ENCODE peak calls at places on chromosome 3, in eight cellular contexts. F is skeletal muscle cell; V is stromal cell of bone marrow; N is tibial artery; U is activated CD4-positive, alpha-beta T cell treated with anti-CD3 and anti-CD28 coated beads, Interleukin-2, amount 10 ng/mL, durations not matched to agents 7 days and 5 days; X is NAMALWA; Q is cardiac septum; A is retina. C is an unnamed sample.

GRCh38 chr3:176075491-176075890 is 1121.8 kb downstream of the TBL1XR1 start:
- DNase-seq in F (no peak), V (no peak), N (no peak), U (no peak), X (no peak), Q (no peak), A (no peak), C (no peak)

GRCh38 chr3:156291269-156292123 is 171.1 kb downstream of the KCNAB1 start:
- DNase-seq in F (no peak), V (no peak), N (no peak), U (peak; percentile 10), X (peak; percentile 11), Q (no peak), A (peak; percentile 89), C (no peak)

GRCh38 chr3:111867889-111868426 is 8.9 kb downstream of the PHLDB2 start:
- DNase-seq in F (no peak), V (no peak), N (no peak), U (no peak), X (no peak), Q (no peak), A (no peak), C (no peak)

GRCh38 chr3:33218072-33218445 is 551 bp downstream of the SUSD5 start:
- DNase-seq in F (no peak), V (no peak), N (no peak), U (no peak), X (no peak), Q (no peak), A (peak; percentile 65), C (no peak)

GRCh38 chr3:179450901-179451334 is 352 bp downstream of the GNB4 start:
- DNase-seq in F (no peak), V (peak; percentile 17), N (no peak), U (peak; percentile 9), X (peak; percentile 64), Q (peak; percentile 81), A (peak; percentile 68), C (no peak)

GRCh38 chr3:66393486-66394260 is 107.1 kb downstream of the LRIG1 start:
- DNase-seq in F (peak; percentile 71), V (peak; percentile 87), N (no peak), U (peak; percentile 53), X (no peak), Q (peak; percentile 72), A (no peak), C (no peak)

GRCh38 chr3:125266976-125267375 is 54.4 kb upstream of the SLC12A8 start:
- DNase-seq in F (no peak), V (no peak), N (no peak), U (no peak), X (no peak), Q (no peak), A (no peak), C (no peak)

GRCh38 chr3:69212411-69213160 is 90.2 kb upstream of the LMOD3 start:
- DNase-seq in F (peak; percentile 60), V (peak; percentile 36), N (no peak), U (no peak), X (no peak), Q (no peak), A (no peak), C (peak; percentile 11)

GRCh38 chr3:133574260-133574881 is 885 bp downstream of the CDV3 start:
- DNase-seq in F (peak; percentile 31), V (peak; percentile 72), N (peak; percentile 85), U (peak; percentile 60), X (peak; percentile 60), Q (peak; percentile 83), A (peak; percentile 77), C (no peak)

GRCh38 chr3:64056616-64057165 is 33.4 kb upstream of the PSMD6 start:
- DNase-seq in F (peak; percentile 79), V (no peak), N (no peak), U (no peak), X (no peak), Q (no peak), A (no peak), C (no peak)

GRCh38 chr3:130093741-130094391 is 12.2 kb downstream of the ALG1L2 start:
- DNase-seq in F (no peak), V (no peak), N (no peak), U (peak; percentile 43), X (peak; percentile 82), Q (no peak), A (peak; percentile 32), C (no peak)

GRCh38 chr3:133479895-133480669 is 80.2 kb downstream of the BFSP2 start:
- DNase-seq in F (no peak), V (no peak), N (no peak), U (no peak), X (peak; percentile 87), Q (no peak), A (no peak), C (no peak)

GRCh38 chr3:97952280-97952679 is 20.0 kb downstream of the RIOX2 start:
- DNase-seq in F (peak; percentile 51), V (peak; percentile 76), N (no peak), U (no peak), X (no peak), Q (no peak), A (no peak), C (peak; percentile 61)

GRCh38 chr3:104879919-104880318 is 486.8 kb upstream of the ALCAM start:
- DNase-seq in F (no peak), V (no peak), N (no peak), U (no peak), X (no peak), Q (no peak), A (no peak), C (no peak)

GRCh38 chr3:158918008-158918407 is 116.2 kb downstream of the MFSD1 start:
- DNase-seq in F (peak; percentile 48), V (peak; percentile 83), N (no peak), U (peak; percentile 14), X (peak; percentile 72), Q (no peak), A (peak; percentile 55), C (peak; percentile 79)

GRCh38 chr3:100032262-100032661 is 82.0 kb downstream of the FILIP1L start:
- DNase-seq in F (peak; percentile 59), V (no peak), N (no peak), U (no peak), X (no peak), Q (no peak), A (no peak), C (no peak)

GRCh38 chr3:13823692-13824091 is 56.2 kb downstream of the WNT7A start:
- DNase-seq in F (no peak), V (no peak), N (no peak), U (no peak), X (no peak), Q (no peak), A (no peak), C (no peak)

GRCh38 chr3:183502782-183503181 is 52.7 kb downstream of the KLHL6 start:
- DNase-seq in F (no peak), V (peak; percentile 16), N (no peak), U (no peak), X (no peak), Q (peak; percentile 47), A (no peak), C (no peak)

GRCh38 chr3:65619391-65620298 is 419.1 kb downstream of the MAGI1 start:
- DNase-seq in F (no peak), V (peak; percentile 17), N (no peak), U (no peak), X (no peak), Q (no peak), A (no peak), C (no peak)

GRCh38 chr3:56800373-56801150 is 1.2 kb downstream of the ARHGEF3 start:
- DNase-seq in F (no peak), V (no peak), N (no peak), U (peak; percentile 83), X (peak; percentile 6), Q (no peak), A (no peak), C (no peak)

GRCh38 chr3:122661633-122662032 is 19.0 kb upstream of the PARP14 start:
- DNase-seq in F (no peak), V (no peak), N (no peak), U (no peak), X (no peak), Q (no peak), A (no peak), C (no peak)

C was measured in GM04503.